ENCODE peak calls at places on chromosome 20, in eight cellular contexts. N, J, U, M, H, Z, A and O are unnamed samples.

GRCh38 chr20:53582574-53583351 is 10.9 kb downstream of the ZNF217 start:
- DNase-seq in Z (peak), H (no peak), N (peak), A (no peak), U (no peak), M (peak), J (no peak), O (no peak)

GRCh38 chr20:31606928-31607639 is 2.0 kb downstream of the ID1 start:
- DNase-seq in N (peak), U (peak), M (peak), A (peak), H (no peak), J (no peak), Z (no peak), O (peak)

GRCh38 chr20:61419010-61419409 is 166.9 kb downstream of the CDH4 start:
- DNase-seq in A (no peak), M (no peak), N (no peak), J (no peak), U (no peak), Z (no peak), H (no peak), O (no peak)

GRCh38 chr20:22717466-22717865 is 133.1 kb upstream of the FOXA2 start:
- DNase-seq in M (peak), A (no peak), U (no peak), H (no peak), J (no peak), N (no peak), Z (no peak), O (no peak)

GRCh38 chr20:4243071-4243470 is 227.7 kb upstream of the RNF24 start:
- DNase-seq in Z (no peak), N (peak), M (no peak), A (peak), J (no peak), H (no peak), U (no peak), O (no peak)

GRCh38 chr20:44961868-44962267 is 1.7 kb upstream of the TOMM34 start:
- DNase-seq in M (peak), U (no peak), J (no peak), A (peak), Z (no peak), H (no peak), N (peak), O (no peak)

GRCh38 chr20:13348301-13349239 is 127.5 kb downstream of the ISM1 start:
- DNase-seq in H (no peak), J (no peak), A (no peak), U (no peak), M (peak), Z (no peak), N (peak), O (no peak)

GRCh38 chr20:20580139-20580538 is 132.3 kb downstream of the RALGAPA2 start:
- DNase-seq in M (no peak), J (no peak), Z (no peak), H (no peak), A (peak), N (no peak), U (no peak), O (no peak)

GRCh38 chr20:45016089-45016641 is 49.9 kb downstream of the STK4 start:
- DNase-seq in A (no peak), N (peak), H (no peak), J (no peak), M (no peak), U (no peak), Z (no peak), O (no peak)

GRCh38 chr20:56788041-56788670 is 159.1 kb downstream of the TFAP2C start:
- DNase-seq in Z (peak), A (no peak), J (no peak), U (no peak), M (peak), H (no peak), N (peak), O (no peak)

GRCh38 chr20:36061754-36062153 is 92.8 kb upstream of the EPB41L1 start:
- DNase-seq in J (no peak), Z (no peak), H (no peak), M (no peak), N (no peak), A (no peak), U (peak), O (no peak)

GRCh38 chr20:45962031-45962755 is 9.8 kb downstream of the ZNF335 start:
- DNase-seq in Z (no peak), N (no peak), J (no peak), H (no peak), U (no peak), A (no peak), M (no peak), O (no peak)